ENCODE peak calls at places on chromosomes 3 and 15, in ten cellular contexts. T is mesothelial cell of epicardium, G is endothelial cell, W is gastrocnemius medialis, H is thyroid gland, O is AG10803, U is heart left ventricle, R is GM06990, C is esophagus squamous epithelium, N is Peyer's patch. V is an unnamed sample.

GRCh38 chr3:14689247-14689980 is 14.5 kb downstream of the C3orf20 start:
- DNase-seq in T (no peak), G (no peak), W (no peak), H (no peak), O (no peak), U (no peak), R (peak), C (no peak), N (no peak), V (no peak)

GRCh38 chr3:27596920-27597319 is 112.7 kb upstream of the SLC4A7 start:
- DNase-seq in T (no peak), G (no peak), W (no peak), H (no peak), O (no peak), U (no peak), R (no peak), C (no peak), N (no peak), V (no peak)

GRCh38 chr3:133821767-133822638 is 16.4 kb downstream of the SRPRB start:
- DNase-seq in T (no peak), G (no peak), W (peak), H (peak), O (peak), U (peak), R (no peak), C (no peak), N (peak), V (peak)

GRCh38 chr3:100492810-100493140 is 356 bp downstream of the TMEM45A start:
- DNase-seq in T (no peak), G (no peak), W (no peak), H (no peak), O (no peak), U (no peak), R (no peak), C (no peak), N (no peak), V (no peak)

GRCh38 chr15:70098461-70099166 is 897 bp upstream of the TLE3 start:
- DNase-seq in T (peak), G (peak), W (peak), H (peak), O (no peak), U (no peak), R (peak), C (no peak), N (peak), V (no peak)

GRCh38 chr3:183502782-183503181 is 52.7 kb downstream of the KLHL6 start:
- DNase-seq in T (no peak), G (no peak), W (peak), H (no peak), O (peak), U (peak), R (no peak), C (no peak), N (no peak), V (no peak)

GRCh38 chr3:121493431-121493830 is 52.4 kb downstream of the POLQ start:
- DNase-seq in T (no peak), G (no peak), W (no peak), H (no peak), O (peak), U (no peak), R (no peak), C (no peak), N (no peak), V (no peak)

GRCh38 chr3:48596157-48596556 is 1.0 kb upstream of the COL7A1 start:
- DNase-seq in T (no peak), G (no peak), W (no peak), H (no peak), O (no peak), U (no peak), R (no peak), C (no peak), N (no peak), V (no peak)

GRCh38 chr15:79455361-79455760 is 23.2 kb downstream of the MINAR1 start:
- DNase-seq in T (no peak), G (no peak), W (no peak), H (no peak), O (no peak), U (no peak), R (no peak), C (no peak), N (no peak), V (no peak)

GRCh38 chr15:96359772-96360498 is 29.4 kb downstream of the NR2F2 start:
- DNase-seq in T (no peak), G (no peak), W (no peak), H (no peak), O (no peak), U (no peak), R (no peak), C (no peak), N (no peak), V (no peak)

GRCh38 chr3:142046320-142047020 is 102.9 kb downstream of the TFDP2 start:
- DNase-seq in T (no peak), G (no peak), W (no peak), H (no peak), O (no peak), U (no peak), R (no peak), C (no peak), N (no peak), V (no peak)

GRCh38 chr15:40511093-40511471 is 40.3 kb downstream of the CHST14 start:
- DNase-seq in T (no peak), G (no peak), W (no peak), H (peak), O (peak), U (no peak), R (peak), C (no peak), N (no peak), V (no peak)

GRCh38 chr3:194941360-194941955 is 255.8 kb downstream of the FAM43A start:
- DNase-seq in T (no peak), G (no peak), W (no peak), H (no peak), O (no peak), U (no peak), R (no peak), C (no peak), N (no peak), V (no peak)

GRCh38 chr3:51539291-51539891 is 872 bp downstream of the RAD54L2 start:
- DNase-seq in T (no peak), G (peak), W (no peak), H (peak), O (peak), U (no peak), R (peak), C (no peak), N (peak), V (peak)

GRCh38 chr3:51535146-51536019 is 3.1 kb upstream of the RAD54L2 start:
- DNase-seq in T (no peak), G (no peak), W (no peak), H (no peak), O (no peak), U (no peak), R (peak), C (no peak), N (no peak), V (no peak)

GRCh38 chr3:51538115-51538458 is 432 bp upstream of the RAD54L2 start:
- DNase-seq in T (no peak), G (peak), W (no peak), H (peak), O (no peak), U (no peak), R (no peak), C (no peak), N (no peak), V (no peak)

GRCh38 chr3:51544011-51544775 is 5.7 kb downstream of the RAD54L2 start:
- DNase-seq in T (no peak), G (no peak), W (no peak), H (no peak), O (no peak), U (no peak), R (no peak), C (no peak), N (no peak), V (no peak)

GRCh38 chr3:51538459-51539290 is at the start of gene RAD54L2:
- DNase-seq in T (peak), G (peak), W (peak), H (peak), O (peak), U (peak), R (peak), C (peak), N (peak), V (peak)
- TF ChIP-seq CTCF in T (no peak), G (no peak), W (peak), H (peak), O (peak), U (peak), R (no peak), C (peak), N (peak), V (no peak)

GRCh38 chr15:41825145-41825544 is 2.7 kb upstream of the JMJD7 start:
- DNase-seq in T (no peak), G (no peak), W (no peak), H (no peak), O (no peak), U (no peak), R (no peak), C (no peak), N (no peak), V (no peak)

GRCh38 chr15:41828747-41829270 is 917 bp downstream of the JMJD7 start:
- DNase-seq in T (no peak), G (no peak), W (no peak), H (no peak), O (peak), U (no peak), R (no peak), C (no peak), N (no peak), V (no peak)

GRCh38 chr15:41827880-41828746 is at the start of gene JMJD7:
- DNase-seq in T (peak), G (peak), W (peak), H (peak), O (peak), U (peak), R (peak), C (peak), N (peak), V (peak)

GRCh38 chr15:41825572-41826535 is 2.0 kb upstream of the JMJD7 start:
- DNase-seq in T (no peak), G (no peak), W (no peak), H (peak), O (no peak), U (no peak), R (no peak), C (no peak), N (no peak), V (no peak)

DNA sequence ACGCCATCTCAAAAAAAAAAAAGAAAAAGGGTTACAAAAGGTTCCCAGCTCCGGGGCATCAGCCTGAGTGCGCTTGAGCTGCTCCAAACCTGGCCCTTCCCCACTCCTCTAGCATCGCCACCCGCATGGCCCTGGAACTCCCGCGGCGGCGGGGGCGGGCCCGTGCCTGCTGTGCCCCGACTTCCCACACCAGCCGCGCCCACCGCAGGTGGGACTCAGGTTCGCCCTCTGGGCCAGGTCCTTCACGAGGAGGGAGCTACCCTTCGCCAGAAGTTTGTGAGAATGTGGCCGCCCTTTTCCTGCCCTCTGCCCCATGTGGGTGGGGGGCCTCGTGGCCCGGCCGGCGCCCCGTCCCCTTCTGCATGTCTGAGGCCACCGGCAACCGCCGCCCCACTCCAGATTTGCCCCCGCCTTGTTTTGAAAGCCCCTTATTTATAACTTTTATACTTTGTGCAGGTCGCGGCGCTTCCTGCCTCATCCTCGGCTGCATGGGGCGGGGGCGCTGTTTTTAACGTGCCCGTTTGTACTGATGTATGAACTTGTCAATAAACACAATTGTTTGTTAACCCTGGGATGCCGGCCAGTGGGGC is 507 bp upstream of the JMJD7 start:
- DNase-seq in T (no peak), G (no peak), W (peak), H (peak), O (no peak), U (no peak), R (no peak), C (no peak), N (peak), V (no peak)
- TF ChIP-seq CTCF in T (no peak), G (no peak), W (no peak), H (no peak), O (no peak), U (no peak), R (no peak), C (no peak), N (no peak), V (no peak)

GRCh38 chr3:21294768-21295167 is 456.2 kb downstream of the ZNF385D start:
- DNase-seq in T (no peak), G (no peak), W (no peak), H (no peak), O (peak), U (no peak), R (no peak), C (no peak), N (no peak), V (no peak)

GRCh38 chr3:21292971-21293370 is 458.0 kb downstream of the ZNF385D start:
- DNase-seq in T (no peak), G (no peak), W (no peak), H (no peak), O (no peak), U (no peak), R (no peak), C (no peak), N (no peak), V (no peak)

GRCh38 chr3:21290557-21290956 is 460.5 kb downstream of the ZNF385D start:
- DNase-seq in T (no peak), G (no peak), W (no peak), H (no peak), O (no peak), U (no peak), R (no peak), C (no peak), N (no peak), V (no peak)
- TF ChIP-seq CTCF in T (peak), G (peak), W (no peak), H (peak), O (peak), U (no peak), R (peak), C (peak), N (no peak), V (no peak)

GRCh38 chr15:81254277-81255265 is 57.9 kb downstream of the IL16 start:
- DNase-seq in T (no peak), G (no peak), W (no peak), H (no peak), O (peak), U (no peak), R (no peak), C (no peak), N (no peak), V (no peak)

GRCh38 chr15:81255596-81255995 is 58.9 kb downstream of the IL16 start:
- DNase-seq in T (no peak), G (no peak), W (no peak), H (no peak), O (no peak), U (no peak), R (no peak), C (no peak), N (no peak), V (no peak)

GRCh38 chr15:81257435-81257834 is 60.8 kb downstream of the IL16 start:
- DNase-seq in T (no peak), G (no peak), W (no peak), H (no peak), O (no peak), U (no peak), R (no peak), C (no peak), N (no peak), V (no peak)

GRCh38 chr15:81258455-81258854 is 61.8 kb downstream of the IL16 start:
- DNase-seq in T (no peak), G (no peak), W (no peak), H (no peak), O (no peak), U (no peak), R (no peak), C (no peak), N (no peak), V (no peak)

DNA sequence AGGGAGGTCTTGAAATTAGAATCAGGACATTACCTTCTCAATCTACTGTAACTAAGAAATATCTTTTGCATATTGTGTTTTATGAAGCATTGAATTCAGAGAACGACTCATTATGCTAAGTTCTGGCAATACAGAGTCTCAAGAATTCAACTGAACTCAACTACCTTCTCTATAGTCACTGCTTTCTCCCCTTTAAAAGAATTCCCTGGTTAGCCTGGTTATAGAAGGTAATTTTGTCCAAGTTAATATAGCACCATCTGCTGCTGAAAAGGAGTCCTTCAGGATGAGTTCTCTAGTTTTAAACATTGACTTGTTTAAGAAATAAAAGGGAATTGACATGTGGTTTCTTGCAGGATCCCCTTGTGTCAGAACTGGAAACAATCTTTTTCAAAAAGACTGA is 60.2 kb downstream of the IL16 start:
- DNase-seq in T (no peak), G (no peak), W (no peak), H (no peak), O (peak), U (no peak), R (no peak), C (no peak), N (no peak), V (no peak)
- TF ChIP-seq CTCF in T (peak), G (no peak), W (no peak), H (peak), O (peak), U (peak), R (no peak), C (peak), N (peak), V (no peak)